ENCODE peak calls at places on chromosome 21, in six cellular contexts. H is H1, Q is IMR-90, O is H9, X is neuronal stem cell, W is mesenchymal stem cell. Z is an unnamed sample.

GRCh38 chr21:35172231-35172630 is 123.1 kb upstream of the RUNX1 start:
- DNase-seq in H (no peak), Q (no peak), O (no peak), X (no peak), W (no peak), Z (no peak)

GRCh38 chr21:18451679-18452078 is 48.1 kb upstream of the TMPRSS15 start:
- DNase-seq in H (no peak), Q (no peak), O (no peak), X (no peak), W (no peak), Z (no peak)

GRCh38 chr21:44071359-44072104 is 35.7 kb upstream of the PWP2 start:
- DNase-seq in H (no peak), Q (no peak), O (no peak), X (no peak), W (no peak), Z (peak; percentile 77)

GRCh38 chr21:14321042-14321441 is 61.9 kb downstream of the HSPA13 start:
- DNase-seq in H (no peak), Q (peak; percentile 0), O (no peak), X (no peak), W (peak; percentile 22), Z (no peak)

GRCh38 chr21:41726058-41726558 is 40.7 kb downstream of the RIPK4 start:
- DNase-seq in H (peak; percentile 63), Q (no peak), O (no peak), X (peak; percentile 14), W (no peak), Z (peak; percentile 63)

GRCh38 chr21:38699048-38699447 is 106.7 kb upstream of the ETS2 start:
- DNase-seq in H (peak; percentile 63), Q (no peak), O (peak; percentile 46), X (no peak), W (no peak), Z (peak; percentile 47)

GRCh38 chr21:36859744-36860501 is 106.5 kb downstream of the HLCS start:
- DNase-seq in H (peak; percentile 83), Q (peak; percentile 29), O (peak; percentile 85), X (no peak), W (peak; percentile 69), Z (peak; percentile 86)

GRCh38 chr21:28018741-28019669 is 973.7 kb downstream of the LTN1 start:
- DNase-seq in H (no peak), Q (peak; percentile 5), O (peak; percentile 55), X (no peak), W (no peak), Z (no peak)

GRCh38 chr21:41052820-41053555 is 115.0 kb upstream of the BACE2 start:
- DNase-seq in H (no peak), Q (no peak), O (no peak), X (no peak), W (no peak), Z (no peak)

GRCh38 chr21:39003982-39004775 is 179.1 kb downstream of the PSMG1 start:
- DNase-seq in H (no peak), Q (peak; percentile 89), O (no peak), X (no peak), W (peak; percentile 84), Z (peak; percentile 51)

GRCh38 chr21:19853709-19854575 is 1144.3 kb upstream of the NCAM2 start:
- DNase-seq in H (no peak), Q (no peak), O (peak; percentile 59), X (no peak), W (no peak), Z (no peak)

GRCh38 chr21:33324311-33325221 is at the start of gene IFNAR1:
- DNase-seq in H (peak; percentile 96), Q (peak; percentile 98), O (peak; percentile 98), X (peak; percentile 97), W (peak; percentile 98), Z (peak; percentile 98)
- H2BK5ac ChIP-seq in H (peak within 1 kb of the TSS; percentile 94), Q (peak within 1 kb of the TSS; percentile 92), O (no peak within 1 kb of the TSS), X (peak within 1 kb of the TSS; percentile 98), W (peak within 1 kb of the TSS; percentile 74), Z (peak within 1 kb of the TSS; percentile 76)

DNA sequence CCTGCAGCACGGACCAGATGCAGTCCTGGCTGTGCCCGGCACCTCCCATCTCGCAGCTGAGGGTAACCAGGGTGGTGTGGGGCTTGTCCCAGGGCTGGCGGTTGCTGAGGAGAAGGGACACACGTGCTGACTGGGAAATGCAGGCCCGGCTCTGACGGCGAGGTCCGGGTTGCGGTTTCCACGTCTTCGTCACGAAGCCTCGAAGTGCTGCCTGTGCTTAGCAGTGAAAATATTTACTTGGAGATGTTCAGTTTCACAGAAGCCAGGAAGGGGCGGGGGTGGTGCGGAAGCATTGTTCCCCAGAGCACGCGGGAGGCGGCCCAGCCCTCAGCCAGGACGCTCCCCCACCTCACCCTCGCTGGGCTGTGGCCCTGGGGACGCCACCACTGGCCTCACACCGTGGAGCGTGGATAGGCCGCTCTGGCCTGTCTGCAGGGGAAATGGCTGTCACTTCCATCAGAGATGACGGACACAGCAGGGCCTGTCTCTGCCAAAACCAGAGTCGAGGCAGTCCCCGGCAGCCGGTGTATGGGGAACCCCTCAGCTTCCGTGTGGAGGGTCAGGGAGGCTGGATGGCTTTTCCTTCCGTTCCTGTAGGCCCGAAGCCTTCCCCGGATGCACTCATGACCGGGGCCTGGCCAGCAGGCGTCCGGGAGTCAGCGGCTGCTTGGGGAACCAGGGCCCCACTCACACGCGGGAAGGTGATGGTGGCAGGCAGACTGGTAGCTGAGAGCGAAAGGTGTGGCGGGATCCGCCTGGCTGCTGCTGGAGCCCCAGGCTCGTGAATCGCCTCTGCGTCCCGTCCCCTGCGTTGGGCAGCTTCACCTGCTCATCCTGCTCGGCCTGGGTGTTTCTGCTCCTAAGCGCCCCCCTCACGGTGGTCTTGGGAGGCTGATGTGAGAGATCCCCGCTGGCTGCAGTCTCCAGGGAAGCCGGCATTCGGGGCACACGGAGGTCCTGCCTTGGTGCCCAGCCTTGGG is 14.7 kb upstream of the POFUT2 start:
- DNase-seq in H (no peak), Q (no peak), O (no peak), X (no peak), W (no peak), Z (no peak)
- H2BK5ac ChIP-seq in H (peak overlapping the region; percentile 24), Q (no peak overlapping the region), O (no peak overlapping the region), X (peak overlapping the region; percentile 62), W (no peak overlapping the region), Z (no peak overlapping the region)

DNA sequence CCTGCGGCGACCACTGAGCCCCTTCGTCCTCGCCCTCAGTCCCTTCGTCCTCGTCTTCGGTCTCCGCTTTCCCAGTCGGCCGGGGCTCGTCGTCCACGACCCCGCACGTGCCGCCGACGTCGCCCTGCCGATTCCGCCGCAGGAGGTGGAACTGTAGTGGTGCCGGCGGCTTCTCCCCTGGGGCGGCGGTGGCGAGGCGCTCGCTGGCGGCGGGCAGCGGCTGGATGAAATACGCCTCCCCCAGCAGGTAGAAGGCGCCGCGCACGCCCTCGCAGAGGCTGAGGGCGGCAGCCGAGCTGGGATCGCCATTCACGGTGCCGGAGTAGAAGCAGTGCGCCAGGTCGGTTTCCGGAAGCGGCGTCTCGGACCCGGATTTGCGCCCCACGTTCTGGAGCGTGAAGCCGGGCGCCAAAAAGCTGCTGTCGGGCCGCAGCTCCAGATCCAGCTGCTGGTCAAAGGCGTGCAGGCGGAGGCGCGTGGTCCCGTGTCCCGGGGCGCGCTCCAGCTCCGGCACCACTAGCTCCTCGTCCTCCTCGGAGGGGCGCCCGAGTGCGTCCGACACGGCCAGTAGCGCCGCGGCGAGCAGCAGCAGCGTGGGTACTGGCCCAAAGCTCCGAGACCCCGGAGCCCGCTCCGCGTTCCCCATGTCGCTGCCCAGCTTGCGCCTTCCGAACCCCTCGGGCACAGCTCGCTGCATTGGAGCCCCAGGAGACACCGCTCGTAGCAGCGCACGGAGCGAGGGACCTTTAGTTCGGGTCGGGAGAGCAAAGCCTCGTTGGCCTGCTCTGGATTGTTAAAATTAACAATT is 747 bp downstream of the ADAMTS1 start:
- DNase-seq in H (peak; percentile 71), Q (peak; percentile 22), O (peak; percentile 50), X (peak; percentile 44), W (peak; percentile 63), Z (peak; percentile 48)
- H2BK5ac ChIP-seq in H (peak overlapping the region; percentile 85), Q (peak overlapping the region; percentile 41), O (no peak overlapping the region), X (peak overlapping the region; percentile 98), W (peak overlapping the region; percentile 22), Z (peak overlapping the region; percentile 95)

DNA sequence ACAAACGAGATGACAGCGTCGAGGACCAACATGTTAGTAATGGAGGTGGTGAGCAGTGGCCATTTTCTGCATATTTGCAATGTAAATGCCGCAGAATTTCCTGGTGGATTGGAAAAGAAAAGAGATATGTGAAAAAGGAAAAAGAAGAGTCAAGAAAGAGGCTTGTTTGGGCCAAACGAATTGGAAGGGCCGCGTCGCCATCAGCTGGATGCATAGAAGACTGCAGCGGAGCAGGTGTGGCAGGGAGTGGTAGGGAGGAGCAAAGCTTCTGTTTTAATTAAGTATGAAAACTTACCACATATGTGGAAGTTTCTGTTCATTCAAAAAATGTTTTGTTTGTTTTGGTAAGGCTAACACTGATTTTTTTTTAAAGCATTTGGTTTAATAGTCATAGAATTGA is 690.7 kb downstream of the NCAM2 start:
- DNase-seq in H (peak; percentile 56), Q (peak; percentile 37), O (peak; percentile 58), X (peak; percentile 29), W (peak; percentile 14), Z (peak; percentile 60)
- H2BK5ac ChIP-seq in H (no peak overlapping the region), Q (no peak overlapping the region), O (no peak overlapping the region), X (no peak overlapping the region), W (no peak overlapping the region), Z (no peak overlapping the region)

GRCh38 chr21:33643658-33644311 is 1.5 kb downstream of the ITSN1 start:
- DNase-seq in H (no peak), Q (no peak), O (no peak), X (no peak), W (no peak), Z (peak; percentile 58)
- H2BK5ac ChIP-seq in H (no peak overlapping the region), Q (peak overlapping the region; percentile 67), O (no peak overlapping the region), X (no peak overlapping the region), W (no peak overlapping the region), Z (no peak overlapping the region)

DNA sequence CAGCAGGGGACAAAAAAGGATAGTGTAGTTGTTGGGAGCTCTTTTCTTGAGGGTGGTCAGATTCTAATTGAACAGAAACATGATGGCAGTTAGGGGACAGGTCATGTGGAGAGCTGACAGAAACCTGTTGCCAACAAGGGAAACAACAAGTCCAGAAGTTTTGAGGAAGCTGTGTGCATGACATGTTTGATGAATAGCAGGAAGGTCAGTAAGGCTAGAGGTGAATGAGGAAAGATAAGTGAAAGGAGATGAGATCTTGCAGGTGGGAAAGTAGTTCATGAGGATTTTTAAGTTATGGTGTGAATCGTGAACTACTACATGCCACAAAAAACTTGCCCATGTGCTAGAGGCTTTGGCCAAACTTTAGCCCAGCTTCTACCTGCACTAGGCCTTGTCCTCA is 1817.4 kb downstream of the MRPL39 start:
- DNase-seq in H (no peak), Q (no peak), O (no peak), X (no peak), W (no peak), Z (no peak)
- H2BK5ac ChIP-seq in H (no peak overlapping the region), Q (no peak overlapping the region), O (no peak overlapping the region), X (no peak overlapping the region), W (no peak overlapping the region), Z (no peak overlapping the region)

Z was measured in mesendoderm.